ENCODE peak calls at places on chromosomes 11 and 22, in six cellular contexts. Y, D, N, K, M and R are unnamed samples. For H3K9me3, the result is how much of the 10 kb centered on the place peaks cover.

GRCh38 chr22:32477608-32478007 is 3.0 kb downstream of the FBXO7 start:
- DNase-seq in K (no peak), Y (no peak), M (no peak), D (no peak), N (no peak), R (no peak)

GRCh38 chr11:128407962-128408361 is 179.4 kb downstream of the ETS1 start:
- DNase-seq in K (no peak), N (no peak), M (no peak), D (no peak), Y (no peak), R (no peak)

GRCh38 chr11:115317428-115318185 is 186.6 kb downstream of the CADM1 start:
- DNase-seq in N (no peak), K (no peak), Y (no peak), D (no peak), M (no peak), R (no peak)

GRCh38 chr22:36022162-36022561 is 6.5 kb downstream of the RBFOX2 start:
- DNase-seq in Y (no peak), D (no peak), M (no peak), K (no peak), N (no peak), R (no peak)

GRCh38 chr11:44028401-44028800 is 19.4 kb upstream of the ACCSL start:
- DNase-seq in K (no peak), M (no peak), N (no peak), Y (no peak), D (no peak), R (no peak)

GRCh38 chr11:3208272-3208671 is 10.3 kb downstream of the MRGPRG start:
- DNase-seq in D (no peak), N (no peak), M (no peak), K (no peak), Y (no peak), R (no peak)

GRCh38 chr11:131136476-131136875 is 220.2 kb upstream of the SNX19 start:
- DNase-seq in Y (no peak), D (no peak), N (no peak), M (no peak), K (no peak), R (no peak)

GRCh38 chr11:69010964-69011623 is 2.0 kb downstream of the MRGPRF start:
- DNase-seq in M (no peak), K (no peak), N (peak), D (peak), Y (peak), R (no peak)

GRCh38 chr22:36384766-36385400 is 2.9 kb downstream of the MYH9 start:
- DNase-seq in M (no peak), D (no peak), N (no peak), K (no peak), Y (no peak), R (no peak)

GRCh38 chr11:66530927-66531722 is 14.7 kb downstream of the ZDHHC24 start:
- DNase-seq in N (no peak), K (no peak), M (no peak), Y (no peak), D (no peak), R (no peak)

GRCh38 chr11:101341578-101341977 is 212.0 kb upstream of the PGR start:
- DNase-seq in Y (no peak), D (no peak), M (no peak), N (no peak), K (no peak), R (no peak)

GRCh38 chr11:69691449-69691848 is 12.4 kb downstream of the FGF19 start:
- DNase-seq in Y (no peak), K (no peak), N (peak), D (no peak), M (no peak), R (no peak)

GRCh38 chr11:28447226-28447625 is 339.0 kb downstream of the METTL15 start:
- DNase-seq in Y (no peak), D (no peak), N (no peak), K (no peak), M (peak), R (no peak)

GRCh38 chr22:19892249-19892879 is 37.7 kb upstream of the GNB1L start:
- DNase-seq in K (no peak), Y (peak), M (peak), N (no peak), D (no peak), R (no peak)

GRCh38 chr22:36303115-36303467 is 50.2 kb downstream of the APOL1 start:
- DNase-seq in Y (no peak), M (no peak), D (no peak), N (no peak), K (no peak), R (no peak)

GRCh38 chr11:69671734-69672465 is 3.3 kb downstream of the LTO1 start:
- DNase-seq in D (no peak), Y (no peak), M (no peak), K (no peak), N (no peak), R (no peak)

GRCh38 chr22:49479566-49479965 is 348.1 kb downstream of the BRD1 start:
- DNase-seq in M (no peak), D (no peak), K (no peak), Y (no peak), N (no peak), R (no peak)

GRCh38 chr11:23866641-23867040 is 630.2 kb upstream of the LUZP2 start:
- DNase-seq in D (no peak), M (no peak), Y (no peak), K (no peak), N (no peak), R (no peak)

GRCh38 chr22:27504854-27505253 is 296.7 kb downstream of the MN1 start:
- DNase-seq in M (no peak), Y (no peak), K (no peak), N (no peak), D (no peak), R (no peak)

GRCh38 chr22:27501191-27501936 is 300.2 kb downstream of the MN1 start:
- DNase-seq in D (no peak), M (no peak), Y (no peak), K (no peak), N (no peak), R (no peak)

GRCh38 chr22:27502327-27502726 is 299.2 kb downstream of the MN1 start:
- DNase-seq in N (no peak), Y (no peak), M (no peak), K (no peak), D (no peak), R (no peak)

GRCh38 chr22:27507066-27507715 is 294.4 kb downstream of the MN1 start:
- DNase-seq in D (no peak), M (no peak), K (no peak), N (no peak), Y (no peak), R (no peak)

DNA sequence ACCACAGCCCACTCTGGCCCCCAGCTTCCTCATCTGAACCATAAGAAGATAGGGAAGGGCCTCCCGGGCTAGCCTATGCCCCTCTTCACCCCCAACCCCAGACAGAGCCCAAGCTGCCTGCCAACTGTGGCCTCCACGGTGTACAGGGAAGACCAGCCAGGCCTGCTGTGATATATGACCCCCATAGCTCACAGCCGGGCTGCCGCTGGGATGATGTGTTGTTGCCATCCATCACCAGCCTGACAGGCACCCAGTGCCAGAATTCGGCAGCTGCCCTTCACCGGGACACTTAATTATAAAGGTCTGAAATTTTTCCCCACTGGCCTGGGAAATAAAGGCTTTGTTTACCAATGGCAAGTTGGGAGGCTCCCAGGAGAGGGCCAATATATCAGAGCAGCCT is 297.2 kb downstream of the MN1 start:
- DNase-seq in M (no peak), N (no peak), Y (no peak), K (no peak), D (no peak), R (no peak)
- TF ChIP-seq ZNF274 in M (no peak), N (no peak), Y (no peak), K (no peak), D (no peak), R (no peak)

GRCh38 chr11:33736148-33736809 is at the start of gene CD59:
- DNase-seq in D (peak), M (peak), K (peak), Y (peak), N (peak), R (peak)

GRCh38 chr11:33733978-33734377 is 2.2 kb downstream of the CD59 start:
- DNase-seq in N (no peak), K (no peak), Y (no peak), D (no peak), M (no peak), R (no peak)

GRCh38 chr11:33734441-33735165 is 1.6 kb downstream of the CD59 start:
- DNase-seq in Y (no peak), M (no peak), N (no peak), K (no peak), D (no peak), R (no peak)

GRCh38 chr11:33735426-33736147 is 636 bp downstream of the CD59 start:
- DNase-seq in N (no peak), M (peak), K (peak), Y (no peak), D (no peak), R (no peak)

GRCh38 chr11:33735166-33735425 is 1.1 kb downstream of the CD59 start:
- DNase-seq in M (no peak), K (no peak), D (no peak), N (no peak), Y (no peak), R (no peak)
- H3K9ac ChIP-seq in M (peak), K (peak), D (no peak), N (peak), Y (peak), R (peak)

GRCh38 chr22:47390026-47390970 is 627.8 kb downstream of the TBC1D22A start:
- DNase-seq in K (no peak), M (no peak), Y (no peak), D (no peak), N (no peak), R (no peak)

GRCh38 chr22:47388778-47389177 is 626.3 kb downstream of the TBC1D22A start:
- DNase-seq in N (no peak), M (no peak), D (no peak), K (no peak), Y (no peak), R (no peak)

GRCh38 chr22:47388331-47388730 is 625.9 kb downstream of the TBC1D22A start:
- DNase-seq in M (no peak), N (no peak), D (no peak), Y (no peak), K (no peak), R (no peak)

GRCh38 chr22:47391169-47392053 is 629.0 kb downstream of the TBC1D22A start:
- DNase-seq in N (no peak), Y (no peak), K (no peak), D (no peak), M (no peak), R (no peak)

GRCh38 chr22:47389201-47389600 is 626.8 kb downstream of the TBC1D22A start:
- DNase-seq in D (no peak), N (no peak), Y (no peak), M (no peak), K (no peak), R (no peak)
- H3K9me3 ChIP-seq in D (half or more), N (under half), Y (under half), M (under half), K (under half), R (under half)

DNA sequence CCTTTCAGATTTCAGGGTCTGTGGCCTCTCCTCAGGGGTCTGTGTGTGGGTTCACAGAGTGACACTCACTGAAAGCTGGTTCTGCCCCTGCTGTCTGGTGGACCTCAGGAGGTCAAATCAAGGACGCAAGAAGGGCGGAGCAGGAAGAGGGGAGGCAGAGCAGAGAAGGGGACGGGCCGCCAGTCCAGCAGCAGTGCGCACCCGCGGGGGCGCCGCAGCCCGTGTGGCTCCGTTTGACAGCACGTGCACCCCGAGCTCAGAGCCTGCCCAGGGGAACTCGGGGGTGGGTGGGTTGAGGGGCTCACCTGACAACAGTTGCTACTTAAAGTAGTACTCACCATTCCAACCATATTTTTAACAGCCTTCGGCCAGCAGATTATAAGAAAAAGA is 71.4 kb upstream of the PITPNB start:
- DNase-seq in M (no peak), K (no peak), N (no peak), D (no peak), Y (peak), R (no peak)
- TF ChIP-seq ZNF274 in M (no peak), K (no peak), N (no peak), D (no peak), Y (no peak), R (no peak)

GRCh38 chr11:118202599-118203422 is 22.0 kb downstream of the JAML start:
- DNase-seq in D (no peak), K (no peak), M (peak), N (no peak), Y (no peak), R (no peak)
- H3K9ac ChIP-seq in D (no peak), K (no peak), M (peak), N (no peak), Y (no peak), R (no peak)

GRCh38 chr11:60367896-60368295 is 10.4 kb upstream of the MS4A7 start:
- DNase-seq in N (no peak), M (no peak), D (no peak), K (no peak), Y (no peak), R (no peak)
- H3K9me3 ChIP-seq in N (under half), M (under half), D (under half), K (under half), Y (under half), R (under half)

DNA sequence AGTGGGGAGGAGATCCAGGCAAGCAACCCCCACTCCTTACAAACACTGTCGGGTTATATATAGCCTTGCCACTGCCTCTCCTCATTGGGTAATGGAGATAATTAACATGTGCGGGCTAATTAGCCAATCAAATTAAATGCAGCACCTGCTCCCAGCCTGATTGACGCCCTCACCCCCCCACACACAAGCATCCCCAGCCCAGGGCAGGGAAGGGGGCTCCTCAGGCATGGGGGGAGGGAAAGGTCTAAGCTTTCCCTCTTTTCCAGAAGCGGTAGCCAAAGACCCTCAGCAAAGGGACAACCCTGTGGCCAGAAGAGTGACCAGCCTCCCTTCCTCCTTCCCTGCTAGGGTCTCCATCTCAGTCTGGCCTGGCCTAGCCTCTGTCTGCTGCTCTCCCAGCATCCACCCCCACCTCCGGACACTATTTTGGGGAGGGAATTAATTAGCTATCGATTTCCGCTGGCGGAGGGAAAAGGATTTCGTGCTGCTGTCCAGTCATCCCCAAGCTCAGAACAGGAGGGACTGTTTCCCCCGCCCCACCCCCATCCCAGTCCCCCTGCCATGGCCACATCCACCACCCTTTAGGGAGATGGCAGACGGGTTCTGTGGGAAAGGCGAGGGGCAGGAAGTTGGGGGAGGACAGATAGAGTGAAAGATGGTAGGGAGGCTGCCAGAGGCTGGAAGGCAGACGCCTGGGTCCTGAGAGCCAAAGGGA is 7.1 kb downstream of the NRXN2 start:
- DNase-seq in K (no peak), D (no peak), N (no peak), M (no peak), Y (no peak), R (no peak)
- TF ChIP-seq ZNF274 in K (no peak), D (no peak), N (no peak), M (no peak), Y (no peak), R (no peak)

DNA sequence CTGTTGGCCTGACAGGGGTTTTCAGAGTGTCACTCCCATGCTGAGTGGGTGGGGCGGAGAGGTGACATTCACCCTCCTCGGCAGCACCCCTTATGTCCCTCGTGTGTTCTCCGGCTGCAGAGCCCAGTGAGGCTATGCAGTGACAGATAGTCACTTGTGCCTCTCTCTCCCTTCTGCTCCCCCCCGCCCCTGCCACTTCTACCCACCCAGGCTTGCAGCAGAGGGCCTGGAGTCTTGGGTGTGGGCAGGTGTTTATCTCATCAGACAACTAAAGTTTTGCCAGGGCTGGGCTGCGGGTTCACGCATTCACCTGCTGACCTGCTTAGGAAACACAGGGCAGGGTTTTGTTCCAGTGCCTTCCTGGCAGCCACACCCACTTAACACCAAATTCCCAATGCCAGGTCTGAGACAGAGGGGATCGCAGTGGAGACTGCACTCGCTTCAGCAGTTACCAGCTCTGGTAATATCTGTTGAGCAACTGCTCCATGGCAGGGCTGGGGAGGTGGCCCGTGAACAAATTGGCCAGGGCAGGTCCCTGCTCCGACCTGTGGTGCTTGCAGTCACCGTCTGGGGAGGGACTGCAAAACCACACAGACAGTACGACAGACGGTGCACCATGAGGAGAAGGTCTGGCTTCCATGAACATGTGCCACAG is 50.5 kb upstream of the ADA2 start:
- DNase-seq in Y (no peak), K (no peak), M (no peak), D (no peak), N (no peak), R (no peak)
- H3K9ac ChIP-seq in Y (no peak), K (no peak), M (no peak), D (no peak), N (no peak), R (no peak)

DNA sequence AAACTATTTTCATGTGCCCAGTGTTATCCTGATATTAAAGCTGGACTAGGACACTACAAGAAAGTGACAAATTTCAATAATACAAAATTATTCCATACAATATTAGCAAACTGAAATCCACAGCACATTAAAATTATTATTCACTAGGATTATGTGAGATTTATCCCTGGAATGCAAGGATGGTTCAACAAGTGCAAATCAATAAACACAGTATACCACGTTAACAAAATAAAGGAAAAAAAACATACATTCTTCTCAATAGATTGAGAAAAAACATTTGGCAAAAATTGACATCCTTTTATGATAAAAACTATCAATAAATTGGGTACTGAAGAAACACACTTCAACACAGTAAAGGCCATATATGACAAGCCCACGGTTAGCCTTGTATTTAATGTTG is 1758.2 kb upstream of the RAG2 start:
- DNase-seq in M (no peak), N (no peak), D (no peak), Y (no peak), K (no peak), R (no peak)
- H3K9me3 ChIP-seq in M (half or more), N (under half), D (under half), Y (under half), K (under half), R (under half)